ENCODE peak calls at places on chromosomes 6 and 20, in five cellular contexts. F is CD4-positive, CD25-positive, alpha-beta regulatory T cell; C is AG04450; O is frontal cortex; K is COLO829. L is an unnamed sample.

GRCh38 chr6:142728367-142728766 is 216.6 kb downstream of the HIVEP2 start:
- DNase-seq in K (no peak), F (no peak), C (no peak), O (no peak), L (no peak)

GRCh38 chr6:78131521-78131920 is 478.7 kb downstream of the MEI4 start:
- DNase-seq in O (no peak), K (no peak), C (no peak), F (no peak), L (no peak)

GRCh38 chr6:11975353-11975977 is 36.6 kb upstream of the HIVEP1 start:
- DNase-seq in F (peak; percentile 52), C (no peak), O (no peak), K (no peak), L (no peak)

GRCh38 chr6:169229611-169230321 is 23.9 kb downstream of the THBS2 start:
- DNase-seq in O (peak; percentile 58), K (no peak), C (no peak), F (no peak), L (no peak)

GRCh38 chr6:124007915-124008688 is 204.4 kb downstream of the NKAIN2 start:
- DNase-seq in F (no peak), K (no peak), C (no peak), O (no peak), L (no peak)

GRCh38 chr6:105077592-105078463 is 102.0 kb downstream of the POPDC3 start:
- DNase-seq in C (peak; percentile 6), F (peak; percentile 25), O (peak; percentile 8), K (peak; percentile 40), L (no peak)

GRCh38 chr20:49297605-49298530 is 20.0 kb upstream of the ZNFX1 start:
- DNase-seq in C (no peak), F (peak; percentile 76), O (no peak), K (no peak), L (no peak)

GRCh38 chr6:145069966-145070365 is 665.4 kb downstream of the EPM2A start:
- DNase-seq in C (no peak), K (no peak), F (no peak), O (no peak), L (no peak)

GRCh38 chr20:9867196-9867980 is 28.5 kb upstream of the PAK5 start:
- DNase-seq in F (no peak), K (no peak), C (no peak), O (no peak), L (no peak)

GRCh38 chr20:48157970-48158369 is 372.7 kb upstream of the SULF2 start:
- DNase-seq in C (no peak), K (no peak), O (no peak), F (no peak), L (no peak)

GRCh38 chr6:42294759-42295158 is 77.1 kb upstream of the MRPS10 start:
- DNase-seq in O (no peak), C (no peak), K (peak; percentile 35), F (no peak), L (no peak)

GRCh38 chr6:130394238-130394637 is 28.4 kb downstream of the TMEM200A start:
- DNase-seq in K (no peak), F (no peak), O (no peak), C (no peak), L (no peak)

GRCh38 chr6:12851123-12851695 is 134.6 kb downstream of the PHACTR1 start:
- DNase-seq in F (no peak), C (no peak), K (peak; percentile 77), O (no peak), L (no peak)

GRCh38 chr6:158431036-158431435 is 118.8 kb downstream of the TULP4 start:
- DNase-seq in K (no peak), F (no peak), C (no peak), O (no peak), L (no peak)

GRCh38 chr6:107083047-107083768 is 32.1 kb downstream of the BEND3 start:
- DNase-seq in K (no peak), C (no peak), F (peak; percentile 44), O (no peak), L (no peak)

GRCh38 chr6:43265564-43265963 is 22.3 kb downstream of the TTBK1 start:
- DNase-seq in O (no peak), C (no peak), K (no peak), F (no peak), L (no peak)

GRCh38 chr6:137728386-137729349 is 138.4 kb upstream of the TNFAIP3 start:
- DNase-seq in F (no peak), C (peak; percentile 54), O (no peak), K (peak; percentile 13), L (no peak)

GRCh38 chr6:143700684-143701342 is 23.0 kb downstream of the PHACTR2 start:
- DNase-seq in K (no peak), F (no peak), O (no peak), C (peak; percentile 68), L (no peak)

GRCh38 chr6:165404703-165405102 is 95.3 kb upstream of the C6orf118 start:
- DNase-seq in C (no peak), K (no peak), O (no peak), F (no peak), L (no peak)

GRCh38 chr6:119267506-119267905 is 82.1 kb downstream of the MAN1A1 start:
- DNase-seq in F (peak; percentile 29), O (no peak), C (no peak), K (no peak), L (no peak)

GRCh38 chr20:45685896-45686295 is 15.9 kb upstream of the WFDC11 start:
- DNase-seq in C (no peak), F (no peak), K (no peak), O (no peak), L (peak; percentile 48)

GRCh38 chr20:57399587-57400261 is 8.5 kb downstream of the RBM38 start:
- DNase-seq in K (no peak), C (no peak), F (peak; percentile 54), O (no peak), L (no peak)

GRCh38 chr6:166998256-166999144 is 697 bp upstream of the CEP43 start:
- DNase-seq in F (peak; percentile 20), O (peak; percentile 17), K (no peak), C (no peak), L (peak; percentile 74)

GRCh38 chr6:38552136-38552535 is 87.6 kb downstream of the BTBD9 start:
- DNase-seq in C (no peak), K (no peak), O (no peak), F (no peak), L (no peak)

L was measured in ecto neural progenitor cell.